ENCODE peak calls at places on chromosomes 5 and 9, in six cellular contexts. X, N, T, A, W and E are unnamed samples.

GRCh38 chr5:126454081-126454480 is 30.9 kb downstream of the GRAMD2B start:
- DNase-seq in X (no peak), W (peak), A (no peak), N (no peak), T (no peak), E (no peak)

GRCh38 chr5:127723571-127723970 is 20.4 kb downstream of the CCDC192 start:
- DNase-seq in X (no peak), A (no peak), W (peak), N (no peak), T (no peak), E (peak)

GRCh38 chr5:5221731-5222130 is 81.6 kb downstream of the ADAMTS16 start:
- DNase-seq in W (peak), A (no peak), X (no peak), N (no peak), T (no peak), E (peak)

GRCh38 chr5:64771736-64772135 is 3.0 kb downstream of the CWC27 start:
- DNase-seq in T (no peak), W (no peak), X (no peak), N (no peak), A (no peak), E (no peak)

GRCh38 chr5:77867914-77868313 is 91.8 kb upstream of the TBCA start:
- DNase-seq in W (no peak), T (no peak), X (no peak), A (no peak), N (no peak), E (no peak)

GRCh38 chr5:72018158-72018803 is 89.0 kb upstream of the MAP1B start:
- DNase-seq in A (peak), T (peak), X (no peak), W (peak), N (peak), E (peak)

GRCh38 chr9:34046784-34047379 is 1.8 kb downstream of the UBAP2 start:
- DNase-seq in A (no peak), X (no peak), W (peak), N (no peak), T (no peak), E (peak)

GRCh38 chr9:137319976-137320551 is 18.0 kb upstream of the NRARP start:
- DNase-seq in N (no peak), W (no peak), A (no peak), X (peak), T (no peak), E (no peak)

GRCh38 chr9:965497-965896 is 11.0 kb upstream of the DMRT3 start:
- DNase-seq in N (no peak), A (no peak), W (no peak), T (no peak), X (no peak), E (no peak)

GRCh38 chr5:108036484-108036883 is 345.4 kb downstream of the FBXL17 start:
- DNase-seq in X (no peak), N (no peak), W (no peak), A (no peak), T (no peak), E (no peak)

GRCh38 chr5:162683280-162683679 is 615.7 kb downstream of the GABRG2 start:
- DNase-seq in N (no peak), T (no peak), W (no peak), X (no peak), A (no peak), E (no peak)

GRCh38 chr5:57653636-57654290 is 171.2 kb upstream of the ACTBL2 start:
- DNase-seq in N (no peak), X (no peak), A (no peak), T (no peak), W (no peak), E (peak)

GRCh38 chr5:110869927-110870326 is 131.1 kb downstream of the SLC25A46 start:
- DNase-seq in A (no peak), T (no peak), N (no peak), X (no peak), W (no peak), E (no peak)

GRCh38 chr5:87399720-87400119 is 13.0 kb downstream of the CCNH start:
- DNase-seq in A (no peak), N (no peak), W (no peak), T (no peak), X (no peak), E (no peak)

GRCh38 chr9:94935396-94935795 is 208.9 kb downstream of the AOPEP start:
- DNase-seq in W (no peak), T (no peak), N (no peak), A (no peak), X (peak), E (no peak)

GRCh38 chr5:126982926-126983873 is 47.2 kb downstream of the MARCHF3 start:
- DNase-seq in W (no peak), T (no peak), A (no peak), X (no peak), N (no peak), E (no peak)

GRCh38 chr9:87787735-87788134 is 61.8 kb downstream of the CTSL start:
- DNase-seq in N (no peak), T (no peak), A (no peak), X (no peak), W (no peak), E (peak)

GRCh38 chr5:78642701-78643100 is 5.9 kb downstream of the LHFPL2 start:
- DNase-seq in N (no peak), A (no peak), W (no peak), X (peak), T (no peak), E (no peak)

GRCh38 chr9:76773051-76773450 is 8.8 kb downstream of the PCA3 start:
- DNase-seq in A (no peak), T (no peak), W (no peak), X (no peak), N (no peak), E (peak)

GRCh38 chr5:85614482-85614881 is 1003.3 kb upstream of the COX7C start:
- DNase-seq in N (no peak), A (no peak), T (no peak), X (no peak), W (no peak), E (no peak)

GRCh38 chr5:600551-601541 is 11.3 kb upstream of the CEP72 start:
- DNase-seq in A (no peak), T (no peak), N (no peak), X (peak), W (no peak), E (no peak)

GRCh38 chr5:134086943-134087305 is 27.6 kb upstream of the TCF7 start:
- DNase-seq in X (no peak), T (peak), N (peak), W (no peak), A (no peak), E (no peak)

GRCh38 chr9:28976684-28977083 is 1403.4 kb upstream of the C9orf72 start:
- DNase-seq in X (no peak), W (no peak), A (no peak), T (no peak), N (no peak), E (no peak)

GRCh38 chr9:108511200-108511756 is 344.5 kb downstream of the ACTL7B start:
- DNase-seq in N (no peak), T (no peak), W (peak), A (no peak), X (no peak), E (peak)

GRCh38 chr5:181134259-181134658 is 3.3 kb upstream of the OR2V1 start:
- DNase-seq in W (no peak), N (no peak), X (peak), A (no peak), T (no peak), E (no peak)